ENCODE peak calls at places on chromosomes 5 and 9, in six cellular contexts. N is AG08395, O is RWPE1, T is EL, B is AG08396, F is A172. Q is an unnamed sample.

GRCh38 chr9:5072871-5073270 is 87.8 kb downstream of the JAK2 start:
- DNase-seq in N (no peak), O (no peak), T (no peak), B (no peak), F (no peak), Q (no peak)

GRCh38 chr5:180343846-180344327 is 9.2 kb downstream of the GFPT2 start:
- DNase-seq in N (peak), O (peak), T (no peak), B (no peak), F (peak), Q (peak)

GRCh38 chr9:128884164-128884563 is 2.2 kb downstream of the LRRC8A start:
- DNase-seq in N (no peak), O (no peak), T (no peak), B (no peak), F (no peak), Q (no peak)

GRCh38 chr5:1952021-1952420 is 69.3 kb upstream of the IRX4 start:
- DNase-seq in N (no peak), O (no peak), T (no peak), B (no peak), F (no peak), Q (no peak)

GRCh38 chr5:134131578-134132350 is 17.3 kb downstream of the TCF7 start:
- DNase-seq in N (no peak), O (no peak), T (no peak), B (no peak), F (no peak), Q (no peak)

GRCh38 chr9:123268240-123268949 is at the start of gene STRBP:
- DNase-seq in N (peak), O (peak), T (peak), B (peak), F (peak), Q (peak)

GRCh38 chr5:178241688-178242231 is 9.2 kb upstream of the PHYKPL start:
- DNase-seq in N (no peak), O (no peak), T (no peak), B (no peak), F (no peak), Q (no peak)

GRCh38 chr5:10227396-10227795 is 22.3 kb downstream of the ATPSCKMT start:
- DNase-seq in N (no peak), O (no peak), T (peak), B (no peak), F (peak), Q (no peak)

GRCh38 chr5:142245776-142246175 is 79.0 kb downstream of the SPRY4 start:
- DNase-seq in N (peak), O (no peak), T (no peak), B (no peak), F (peak), Q (no peak)

GRCh38 chr5:1999794-2000193 is 117.1 kb upstream of the IRX4 start:
- DNase-seq in N (no peak), O (no peak), T (no peak), B (no peak), F (no peak), Q (no peak)

GRCh38 chr5:158609729-158610128 is 490.0 kb downstream of the EBF1 start:
- DNase-seq in N (peak), O (no peak), T (peak), B (no peak), F (no peak), Q (no peak)

GRCh38 chr5:150215978-150216944 is 26.4 kb downstream of the SLC6A7 start:
- DNase-seq in N (no peak), O (no peak), T (no peak), B (no peak), F (no peak), Q (no peak)

GRCh38 chr9:111700776-111701175 is 39.4 kb downstream of the GNG10 start:
- DNase-seq in N (no peak), O (no peak), T (no peak), B (no peak), F (no peak), Q (no peak)

GRCh38 chr5:45279109-45279508 is 417.1 kb downstream of the HCN1 start:
- DNase-seq in N (no peak), O (no peak), T (no peak), B (no peak), F (peak), Q (no peak)

GRCh38 chr9:113626735-113627495 is 163.4 kb downstream of the RGS3 start:
- DNase-seq in N (no peak), O (no peak), T (no peak), B (no peak), F (no peak), Q (no peak)

GRCh38 chr9:34125681-34126206 is 754 bp downstream of the DCAF12 start:
- DNase-seq in N (peak), O (peak), T (peak), B (peak), F (no peak), Q (peak)

GRCh38 chr9:112332977-112333638 is at the start of gene PTBP3:
- DNase-seq in N (peak), O (peak), T (peak), B (peak), F (peak), Q (peak)

GRCh38 chr9:20988061-20988460 is 43.4 kb downstream of the HACD4 start:
- DNase-seq in N (no peak), O (no peak), T (no peak), B (no peak), F (no peak), Q (no peak)

GRCh38 chr5:40984884-40985283 is 75.6 kb downstream of the C7 start:
- DNase-seq in N (no peak), O (no peak), T (peak), B (no peak), F (no peak), Q (no peak)

GRCh38 chr9:120289990-120290925 is 289.7 kb downstream of the CDK5RAP2 start:
- DNase-seq in N (no peak), O (no peak), T (no peak), B (no peak), F (no peak), Q (no peak)

GRCh38 chr9:69136185-69136584 is 37.9 kb upstream of the TJP2 start:
- DNase-seq in N (no peak), O (no peak), T (no peak), B (no peak), F (no peak), Q (no peak)

GRCh38 chr5:102759289-102759688 is 4.2 kb downstream of the PAM start:
- DNase-seq in N (no peak), O (no peak), T (no peak), B (no peak), F (no peak), Q (no peak)

GRCh38 chr5:59099270-59099994 is 516.6 kb downstream of the RAB3C start:
- DNase-seq in N (peak), O (peak), T (peak), B (peak), F (peak), Q (no peak)

GRCh38 chr5:120139039-120139438 is 325.1 kb upstream of the PRR16 start:
- DNase-seq in N (peak), O (peak), T (peak), B (peak), F (peak), Q (no peak)

GRCh38 chr9:137825324-137825991 is 52.1 kb upstream of the CACNA1B start:
- DNase-seq in N (no peak), O (no peak), T (no peak), B (no peak), F (no peak), Q (no peak)

GRCh38 chr5:6195711-6196358 is 182.5 kb downstream of the MED10 start:
- DNase-seq in N (no peak), O (no peak), T (no peak), B (no peak), F (no peak), Q (no peak)

GRCh38 chr5:151150484-151151262 is 6.9 kb downstream of the ANXA6 start:
- DNase-seq in N (no peak), O (no peak), T (peak), B (peak), F (no peak), Q (peak)

Q was measured in upper lobe of left lung.